ENCODE peak calls at places on chromosomes 6 and 20, in five cellular contexts. Y is HT-29; R is NT2/D1; B is tibial artery; D is activated CD8-positive, alpha-beta memory T cell treated with anti-CD3 and anti-CD28 coated beads for 24 hours. O is an unnamed sample.

GRCh38 chr6:28488916-28489365 is 26.7 kb downstream of the GPX6 start:
- DNase-seq in D (peak), R (peak), Y (peak), B (no peak), O (peak)

GRCh38 chr6:24520929-24521546 is 26.3 kb downstream of the ALDH5A1 start:
- DNase-seq in Y (peak), B (no peak), R (peak), D (peak), O (no peak)

GRCh38 chr6:35500782-35501181 is 3.9 kb upstream of the TEAD3 start:
- DNase-seq in R (no peak), Y (no peak), B (no peak), D (no peak), O (no peak)

GRCh38 chr6:41072836-41073202 is at the start of gene NFYA:
- DNase-seq in D (peak), Y (no peak), R (no peak), B (no peak), O (no peak)

GRCh38 chr6:156174026-156174880 is 602.9 kb upstream of the ARID1B start:
- DNase-seq in R (no peak), Y (no peak), B (no peak), D (no peak), O (no peak)

GRCh38 chr20:56440346-56441007 is 27.9 kb upstream of the RTF2 start:
- DNase-seq in R (no peak), B (peak), Y (no peak), D (peak), O (no peak)

GRCh38 chr20:48897298-48898044 is 24.0 kb upstream of the ARFGEF2 start:
- DNase-seq in R (no peak), D (no peak), B (peak), Y (peak), O (peak)

GRCh38 chr6:15914553-15914952 is 214.3 kb upstream of the MYLIP start:
- DNase-seq in Y (no peak), B (no peak), R (no peak), D (no peak), O (no peak)

GRCh38 chr6:113560908-113561307 is 296.2 kb upstream of the MARCKS start:
- DNase-seq in R (no peak), Y (no peak), B (no peak), D (no peak), O (peak)

GRCh38 chr6:106751501-106752252 is 122.3 kb downstream of the QRSL1 start:
- DNase-seq in Y (no peak), B (no peak), R (no peak), D (no peak), O (no peak)

GRCh38 chr6:132511836-132512230 is 1.1 kb downstream of the STX7 start:
- DNase-seq in B (no peak), D (no peak), R (no peak), Y (no peak), O (no peak)

GRCh38 chr6:125316621-125317020 is 14.9 kb upstream of the HDDC2 start:
- DNase-seq in D (no peak), B (no peak), Y (no peak), R (no peak), O (no peak)

GRCh38 chr20:49286689-49287551 is 9.1 kb upstream of the ZNFX1 start:
- DNase-seq in R (no peak), B (no peak), D (no peak), Y (peak), O (no peak)

GRCh38 chr6:37141291-37142046 is 28.5 kb upstream of the PIM1 start:
- DNase-seq in B (no peak), Y (no peak), R (peak), D (no peak), O (peak)

GRCh38 chr20:35768731-35769664 is 2.8 kb upstream of the PHF20 start:
- DNase-seq in R (peak), D (peak), B (peak), Y (peak), O (peak)

GRCh38 chr6:124260337-124260736 is 456.7 kb downstream of the NKAIN2 start:
- DNase-seq in D (no peak), B (no peak), R (no peak), Y (no peak), O (no peak)

GRCh38 chr6:111354751-111355150 is 128.3 kb downstream of the REV3L start:
- DNase-seq in Y (no peak), D (no peak), R (no peak), B (no peak), O (no peak)

GRCh38 chr6:19895866-19896579 is 58.9 kb downstream of the ID4 start:
- DNase-seq in D (no peak), B (no peak), Y (no peak), R (no peak), O (no peak)

GRCh38 chr6:125107048-125107447 is 46.5 kb upstream of the TPD52L1 start:
- DNase-seq in Y (no peak), R (no peak), B (no peak), D (no peak), O (no peak)

GRCh38 chr6:98382246-98382645 is 452.1 kb upstream of the POU3F2 start:
- DNase-seq in D (no peak), R (no peak), Y (no peak), B (no peak), O (no peak)

GRCh38 chr6:70894001-70894400 is 62.9 kb downstream of the B3GAT2 start:
- DNase-seq in Y (no peak), R (no peak), B (no peak), D (no peak), O (no peak)

GRCh38 chr6:7050911-7051779 is 56.6 kb upstream of the RREB1 start:
- DNase-seq in D (peak), Y (peak), B (no peak), R (no peak), O (no peak)

GRCh38 chr6:153001767-153002612 is 519 bp downstream of the MTRF1L start:
- DNase-seq in R (no peak), B (no peak), Y (peak), D (peak), O (no peak)

O was measured in GM04503.